ENCODE peak calls at places on chromosome 11, in seven cellular contexts. A is coronary artery, M is AG04449, B is HAP-1, X is ovary, P is MG63, F is astrocyte. C is an unnamed sample.

GRCh38 chr11:63782749-63783148 is 14.2 kb upstream of the ZFTA start:
- DNase-seq in F (no peak), B (no peak), M (no peak), A (no peak), P (no peak), X (no peak), C (no peak)

GRCh38 chr11:112835556-112835955 is 125.7 kb upstream of the NCAM1 start:
- DNase-seq in A (no peak), B (no peak), X (no peak), P (no peak), M (no peak), F (no peak), C (no peak)

GRCh38 chr11:61021661-61022212 is 50.3 kb downstream of the CD6 start:
- DNase-seq in M (no peak), F (no peak), A (no peak), P (no peak), X (no peak), B (no peak), C (no peak)

GRCh38 chr11:72225411-72225951 is 914 bp downstream of the INPPL1 start:
- DNase-seq in A (no peak), X (peak; percentile 21), F (no peak), B (no peak), M (no peak), P (no peak), C (no peak)

GRCh38 chr11:106152824-106153223 is 75.4 kb downstream of the AASDHPPT start:
- DNase-seq in M (no peak), P (no peak), F (peak; percentile 41), A (no peak), B (no peak), X (no peak), C (no peak)

GRCh38 chr11:108084811-108085210 is 36.6 kb upstream of the ACAT1 start:
- DNase-seq in B (no peak), A (no peak), F (no peak), P (no peak), M (no peak), X (no peak), C (no peak)

GRCh38 chr11:8055111-8055835 is 25.7 kb upstream of the TUB start:
- DNase-seq in X (no peak), F (no peak), P (no peak), M (no peak), B (no peak), A (no peak), C (no peak)

GRCh38 chr11:3906166-3906565 is 50.7 kb downstream of the STIM1 start:
- DNase-seq in B (no peak), X (no peak), M (no peak), F (no peak), P (no peak), A (no peak), C (no peak)

GRCh38 chr11:101327908-101328307 is 198.3 kb upstream of the PGR start:
- DNase-seq in A (no peak), X (no peak), M (no peak), F (no peak), P (no peak), B (no peak), C (no peak)

GRCh38 chr11:119764108-119764874 is 35.3 kb upstream of the NECTIN1 start:
- DNase-seq in A (no peak), M (no peak), P (peak; percentile 85), X (no peak), B (no peak), F (peak; percentile 72), C (peak; percentile 10)

GRCh38 chr11:12175694-12176241 is 65.4 kb downstream of the MICAL2 start:
- DNase-seq in P (peak; percentile 62), A (peak; percentile 61), F (peak; percentile 97), X (no peak), B (no peak), M (peak; percentile 89), C (peak; percentile 87)

GRCh38 chr11:25910090-25910489 is 421.8 kb upstream of the ANO3 start:
- DNase-seq in P (no peak), B (no peak), F (no peak), X (no peak), A (no peak), M (no peak), C (no peak)

GRCh38 chr11:66288138-66288865 is 641 bp downstream of the YIF1A start:
- DNase-seq in X (peak; percentile 30), P (peak; percentile 34), B (no peak), F (no peak), M (no peak), A (no peak), C (no peak)

GRCh38 chr11:124799384-124800225 is 601 bp downstream of the MSANTD2 start:
- DNase-seq in M (no peak), F (peak; percentile 8), X (peak; percentile 22), B (peak; percentile 44), P (peak; percentile 44), A (peak; percentile 74), C (no peak)

GRCh38 chr11:9855579-9856260 is 191.8 kb downstream of the SWAP70 start:
- DNase-seq in F (peak; percentile 50), P (no peak), A (no peak), B (no peak), M (peak; percentile 60), X (no peak), C (no peak)

DNA sequence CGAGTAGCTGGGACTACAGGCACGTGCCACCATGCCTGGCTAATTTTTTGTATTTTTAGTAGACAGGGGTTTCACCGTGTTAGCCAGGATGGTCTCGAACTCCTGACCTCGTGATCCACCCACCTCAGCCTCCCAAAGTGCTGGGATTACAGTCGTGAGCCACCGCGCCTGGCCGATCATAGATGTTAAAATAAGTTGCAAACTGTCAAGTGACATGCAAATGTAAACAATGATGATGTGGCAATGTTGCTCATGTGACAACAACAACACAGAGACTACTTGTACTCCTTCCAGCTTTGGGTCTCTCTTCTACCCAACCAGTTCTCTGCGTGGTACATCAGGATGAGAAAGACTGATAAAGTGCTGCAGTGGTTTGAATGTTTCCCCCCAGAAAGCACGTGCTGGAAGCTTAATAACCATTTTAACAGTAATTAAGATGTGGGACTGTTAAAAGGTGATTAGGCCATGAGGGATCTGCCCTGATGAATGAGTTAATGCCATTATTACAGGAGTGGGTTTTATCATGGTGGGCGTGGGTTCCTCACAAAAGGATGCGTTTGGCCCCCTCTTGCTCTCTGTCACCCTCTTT is 93.9 kb downstream of the RELT start:
- DNase-seq in M (no peak), B (no peak), A (no peak), X (no peak), P (no peak), F (no peak), C (no peak)
- H3K4me3 ChIP-seq in M (no peak overlapping the region), B (no peak overlapping the region), A (peak overlapping the region; percentile 43), X (no peak overlapping the region), P (no peak overlapping the region), F (no peak overlapping the region), C (no peak overlapping the region)

DNA sequence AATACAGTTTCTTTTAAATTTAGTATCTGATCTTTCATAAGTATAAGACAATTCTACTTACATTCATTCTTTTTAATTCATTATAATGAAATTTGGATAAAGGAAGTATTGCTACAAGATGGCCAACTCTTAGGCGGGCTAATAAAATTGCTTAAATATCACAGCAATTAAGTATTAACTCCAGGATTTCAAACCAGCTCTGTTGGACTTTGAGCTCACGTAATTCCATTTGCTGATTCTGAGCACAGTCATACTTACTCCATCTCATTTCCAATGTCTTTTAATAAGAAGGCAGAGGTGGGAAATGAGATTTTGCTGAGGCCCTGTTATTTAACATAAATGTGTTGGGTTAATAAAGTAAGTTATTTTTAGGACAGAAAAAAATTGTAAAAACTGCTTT is 748.1 kb downstream of the KCNA4 start:
- DNase-seq in M (no peak), P (no peak), B (no peak), F (no peak), X (no peak), A (no peak), C (no peak)
- H3K4me3 ChIP-seq in M (no peak overlapping the region), P (no peak overlapping the region), B (no peak overlapping the region), F (no peak overlapping the region), X (no peak overlapping the region), A (no peak overlapping the region), C (no peak overlapping the region)

GRCh38 chr11:76671626-76672309 is 1.2 kb upstream of the LRRC32 start:
- DNase-seq in P (no peak), B (no peak), F (no peak), X (no peak), M (no peak), A (no peak), C (no peak)

GRCh38 chr11:76671236-76671590 is 666 bp upstream of the LRRC32 start:
- DNase-seq in P (no peak), A (no peak), F (no peak), M (no peak), X (no peak), B (no peak), C (no peak)

GRCh38 chr11:76668362-76669155 is 2.0 kb downstream of the LRRC32 start:
- DNase-seq in A (peak; percentile 70), F (no peak), X (no peak), B (no peak), P (no peak), M (no peak), C (no peak)

GRCh38 chr11:76670475-76671235 is at the start of gene LRRC32:
- DNase-seq in B (no peak), M (no peak), P (no peak), A (no peak), F (no peak), X (peak; percentile 69), C (no peak)

DNA sequence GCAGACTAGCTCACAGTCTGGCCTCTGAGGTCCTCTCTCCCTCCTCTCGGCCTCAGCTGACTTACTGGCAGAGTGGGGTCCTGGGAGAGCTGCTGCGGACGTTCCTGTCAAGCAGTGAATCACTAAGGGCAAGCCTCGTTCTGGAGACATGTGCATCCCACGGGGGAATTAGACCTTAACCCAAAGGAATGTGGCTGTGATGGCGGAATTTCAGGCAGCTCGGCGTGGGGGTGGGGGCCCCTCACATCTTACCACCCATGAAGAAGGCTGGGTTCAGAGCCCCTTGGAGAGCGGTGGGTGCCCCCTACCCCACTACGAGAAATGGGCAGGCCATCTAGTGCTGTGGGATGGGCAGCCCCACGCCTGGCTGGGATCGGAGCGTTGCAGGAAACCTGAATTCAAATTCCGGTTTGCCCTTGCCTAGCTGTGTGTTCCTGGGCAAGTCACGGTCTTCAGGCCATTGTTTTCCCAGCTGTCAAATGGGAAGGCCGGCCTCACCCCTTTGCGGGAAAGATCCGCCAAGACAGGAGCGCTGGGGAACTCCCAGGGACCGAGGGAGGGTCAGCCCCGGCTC is 559 bp downstream of the LRRC32 start:
- DNase-seq in F (peak; percentile 84), P (no peak), B (no peak), A (no peak), M (peak; percentile 49), X (peak; percentile 53), C (peak; percentile 74)
- H3K4me3 ChIP-seq in F (peak overlapping the region; percentile 52), P (peak overlapping the region; percentile 23), B (peak overlapping the region; percentile 32), A (peak overlapping the region; percentile 81), M (peak overlapping the region; percentile 59), X (peak overlapping the region; percentile 65), C (peak overlapping the region; percentile 52)

DNA sequence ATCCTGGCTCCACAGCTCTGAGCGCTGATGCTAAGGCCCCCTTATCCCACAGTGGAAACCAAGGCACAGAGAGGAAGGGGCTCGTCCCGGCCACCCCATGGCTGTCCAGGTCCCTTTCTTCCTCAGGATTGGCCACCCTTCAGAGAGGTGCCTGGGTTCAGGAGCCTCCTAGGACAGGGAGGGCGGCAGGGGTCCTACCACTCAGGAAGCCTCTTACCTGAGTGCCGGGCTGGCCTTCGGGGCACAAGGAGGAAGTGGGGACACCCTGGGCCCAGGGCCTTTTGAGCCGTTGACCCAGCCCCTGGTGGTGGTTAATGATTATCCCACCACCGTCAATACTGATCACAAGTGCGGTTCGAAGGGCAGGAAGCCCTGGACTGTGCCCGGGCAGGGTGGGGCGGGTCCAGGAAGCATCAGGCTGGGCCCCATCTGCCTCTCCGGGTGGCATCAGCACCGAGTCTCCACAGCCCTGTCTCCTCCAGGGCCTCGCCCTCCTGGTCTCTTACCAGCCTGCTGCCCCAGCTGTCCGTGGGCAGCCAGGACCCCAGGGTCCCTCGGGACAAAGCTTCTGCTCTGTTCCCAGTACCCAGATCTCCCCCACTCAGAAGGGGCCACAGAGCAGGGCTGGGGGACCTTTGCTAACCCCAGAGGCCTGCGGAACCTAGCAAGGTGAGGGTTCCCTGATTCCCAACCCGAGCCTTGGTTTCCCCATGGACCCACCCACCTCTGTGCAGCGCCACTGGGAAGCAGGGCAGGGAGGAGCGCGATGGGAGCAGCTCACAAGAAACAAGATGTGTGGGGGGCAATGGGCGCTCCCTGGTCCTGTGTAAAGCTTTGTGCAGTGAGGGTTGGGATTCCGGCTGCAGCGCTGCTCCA is 15.0 kb upstream of the EHD1 start:
- DNase-seq in A (no peak), B (no peak), X (no peak), F (no peak), P (no peak), M (no peak), C (no peak)
- H3K4me3 ChIP-seq in A (no peak overlapping the region), B (no peak overlapping the region), X (peak overlapping the region; percentile 14), F (no peak overlapping the region), P (no peak overlapping the region), M (no peak overlapping the region), C (no peak overlapping the region)